ENCODE peak calls at places on chromosomes 5 and 9, in six cellular contexts. E, R, Y, B, G and M are unnamed samples.
A peak's percentile ranks its signal among the peaks of the same experiment; 100 is the strongest.

GRCh38 chr5:135535420-135535819 is 344 bp downstream of the NEUROG1 start:
- DNase-seq in Y (peak; percentile 3), E (no peak), R (no peak), G (no peak), B (no peak), M (no peak)

GRCh38 chr5:31453522-31453921 is 78.4 kb downstream of the DROSHA start:
- DNase-seq in B (no peak), G (no peak), R (no peak), E (peak; percentile 3), Y (no peak), M (no peak)

GRCh38 chr5:73693573-73694061 is 67.6 kb downstream of the ARHGEF28 start:
- DNase-seq in B (no peak), E (peak; percentile 8), Y (peak; percentile 74), R (peak; percentile 49), G (peak; percentile 57), M (no peak)

GRCh38 chr5:52709171-52709925 is 78.4 kb upstream of the ITGA1 start:
- DNase-seq in G (peak; percentile 65), Y (peak; percentile 90), E (no peak), B (no peak), R (peak; percentile 42), M (no peak)

GRCh38 chr5:95725937-95726810 is 5.0 kb upstream of the RHOBTB3 start:
- DNase-seq in Y (peak; percentile 74), B (no peak), E (no peak), R (peak; percentile 74), G (no peak), M (no peak)

GRCh38 chr9:117887383-117887782 is 183.2 kb downstream of the TLR4 start:
- DNase-seq in Y (peak; percentile 0), G (no peak), B (no peak), E (no peak), R (no peak), M (no peak)

GRCh38 chr5:35877655-35878054 is 21.0 kb downstream of the IL7R start:
- DNase-seq in Y (peak; percentile 31), E (no peak), B (no peak), R (no peak), G (no peak), M (no peak)

GRCh38 chr5:73625905-73626811 is at the start of gene ARHGEF28:
- DNase-seq in Y (peak; percentile 47), R (peak; percentile 28), G (peak; percentile 38), E (peak; percentile 82), B (peak; percentile 82), M (no peak)

GRCh38 chr9:123893831-123894460 is 36.0 kb downstream of the DENND1A start:
- DNase-seq in R (peak; percentile 67), Y (peak; percentile 42), G (peak; percentile 79), E (no peak), B (no peak), M (no peak)

GRCh38 chr5:10351199-10351881 is 2.2 kb upstream of the MARCHF6 start:
- DNase-seq in E (no peak), Y (peak; percentile 97), R (peak; percentile 91), G (peak; percentile 72), B (no peak), M (no peak)

GRCh38 chr9:76873056-76873792 is 32.7 kb downstream of the PRUNE2 start:
- DNase-seq in Y (peak; percentile 26), B (no peak), E (peak; percentile 91), G (peak; percentile 75), R (no peak), M (no peak)

GRCh38 chr9:25716220-25716872 is 38.1 kb upstream of the TUSC1 start:
- DNase-seq in G (peak; percentile 60), E (peak; percentile 67), B (no peak), Y (peak; percentile 57), R (peak; percentile 74), M (no peak)

GRCh38 chr5:82353522-82353921 is 75.4 kb upstream of the RPS23 start:
- DNase-seq in G (no peak), Y (no peak), B (no peak), R (no peak), E (no peak), M (no peak)

GRCh38 chr9:80906728-80907127 is 782.6 kb downstream of the TLE1 start:
- DNase-seq in R (no peak), B (no peak), E (no peak), G (no peak), Y (no peak), M (no peak)

GRCh38 chr9:5671711-5672353 is 42.9 kb downstream of the RIC1 start:
- DNase-seq in R (no peak), B (no peak), Y (no peak), G (no peak), E (peak; percentile 7), M (no peak)

GRCh38 chr5:96091874-96092273 is 130.2 kb upstream of the ELL2 start:
- DNase-seq in E (no peak), Y (no peak), R (no peak), B (no peak), G (no peak), M (no peak)

GRCh38 chr5:132098621-132099020 is 25.0 kb downstream of the CSF2 start:
- DNase-seq in Y (no peak), B (no peak), G (no peak), E (no peak), R (peak; percentile 41), M (no peak)

GRCh38 chr5:112643339-112643971 is 94.2 kb upstream of the APC start:
- DNase-seq in G (no peak), R (no peak), B (no peak), E (no peak), Y (no peak), M (no peak)

GRCh38 chr5:142494119-142494518 is 169.3 kb upstream of the SPRY4 start:
- DNase-seq in B (no peak), Y (no peak), R (no peak), G (no peak), E (no peak), M (no peak)

GRCh38 chr5:120122711-120123110 is 341.4 kb upstream of the PRR16 start:
- DNase-seq in E (no peak), Y (peak; percentile 58), R (no peak), B (no peak), G (peak; percentile 5), M (no peak)

GRCh38 chr5:32029291-32029690 is 144.8 kb downstream of the GOLPH3 start:
- DNase-seq in G (peak; percentile 83), R (peak; percentile 18), E (no peak), B (no peak), Y (no peak), M (no peak)

GRCh38 chr5:134136771-134137170 is 22.3 kb downstream of the TCF7 start:
- DNase-seq in R (no peak), Y (no peak), G (no peak), B (peak; percentile 20), E (no peak), M (no peak)

GRCh38 chr5:137300411-137301240 is 198.5 kb downstream of the SPOCK1 start:
- DNase-seq in B (no peak), R (peak; percentile 65), G (peak; percentile 85), E (no peak), Y (peak; percentile 53), M (no peak)

GRCh38 chr5:97365173-97365845 is 182.3 kb upstream of the RIOK2 start:
- DNase-seq in Y (no peak), G (no peak), B (no peak), R (no peak), E (peak; percentile 7), M (no peak)

GRCh38 chr5:39274388-39275085 is 55.2 kb upstream of the FYB1 start:
- DNase-seq in Y (peak; percentile 12), G (no peak), R (no peak), B (no peak), E (no peak), M (peak; percentile 63)

GRCh38 chr5:37575541-37576489 is 196.7 kb downstream of the WDR70 start:
- DNase-seq in B (no peak), Y (peak; percentile 44), R (no peak), E (peak; percentile 10), G (no peak), M (no peak)

GRCh38 chr9:77514886-77515711 is 133.0 kb downstream of the GNA14 start:
- DNase-seq in Y (peak; percentile 90), G (peak; percentile 78), B (no peak), E (no peak), R (no peak), M (no peak)

GRCh38 chr9:97773723-97774122 is 76.6 kb upstream of the XPA start:
- DNase-seq in R (peak; percentile 37), G (peak; percentile 33), E (no peak), Y (peak; percentile 10), B (no peak), M (no peak)

GRCh38 chr5:59257488-59258400 is 635.8 kb downstream of the PDE4D start:
- DNase-seq in Y (no peak), G (no peak), B (no peak), R (no peak), E (no peak), M (no peak)

GRCh38 chr9:105062222-105062850 is 134.4 kb upstream of the ABCA1 start:
- DNase-seq in B (no peak), G (no peak), Y (no peak), E (no peak), R (no peak), M (no peak)

GRCh38 chr5:81427566-81427965 is 33.6 kb upstream of the ACOT12 start:
- DNase-seq in Y (no peak), R (no peak), E (no peak), G (no peak), B (no peak), M (no peak)

GRCh38 chr9:133677126-133678010 is 41.2 kb downstream of the DBH start:
- DNase-seq in G (no peak), Y (no peak), E (no peak), B (peak; percentile 20), R (no peak), M (peak; percentile 83)

GRCh38 chr9:127904888-127905728 is 5.7 kb upstream of the ST6GALNAC6 start:
- DNase-seq in G (no peak), R (no peak), E (no peak), B (no peak), Y (no peak), M (peak; percentile 57)
- H3K4me3 ChIP-seq in G (no peak overlapping the region), R (no peak overlapping the region), E (no peak overlapping the region), B (peak overlapping the region; percentile 27), Y (no peak overlapping the region), M (peak overlapping the region; percentile 89)

DNA sequence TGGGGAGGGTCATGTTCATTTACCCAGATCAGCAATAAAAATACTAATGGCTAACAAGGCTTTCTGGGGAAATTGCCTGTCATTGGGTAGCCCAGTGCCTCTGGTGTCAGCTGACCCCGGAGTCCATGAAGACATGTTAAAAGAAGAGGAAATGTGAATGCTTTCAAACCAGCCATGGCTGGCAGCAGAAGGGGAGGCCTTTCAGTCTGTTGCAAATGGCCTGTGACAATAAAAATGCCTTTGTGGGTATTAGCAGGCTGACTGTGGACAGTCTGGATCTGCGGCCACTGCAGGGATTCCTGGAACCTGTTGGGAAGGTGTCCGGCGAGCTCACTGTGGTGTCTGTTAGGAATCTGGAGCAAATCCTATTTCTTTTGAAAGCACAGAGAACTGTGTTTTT is 7.5 kb downstream of the ABL1 start:
- DNase-seq in R (no peak), G (no peak), B (no peak), E (peak; percentile 47), Y (no peak), M (no peak)
- H3K4me3 ChIP-seq in R (no peak overlapping the region), G (no peak overlapping the region), B (no peak overlapping the region), E (no peak overlapping the region), Y (no peak overlapping the region), M (no peak overlapping the region)

GRCh38 chr9:13279284-13280162 is at the start of gene MPDZ:
- DNase-seq in G (peak; percentile 63), E (peak; percentile 89), B (peak; percentile 62), R (peak; percentile 66), Y (peak; percentile 80), M (no peak)
- H3K4me3 ChIP-seq in G (peak within 1 kb of the TSS; percentile 75), E (peak within 1 kb of the TSS; percentile 76), B (peak within 1 kb of the TSS; percentile 70), R (peak within 1 kb of the TSS; percentile 66), Y (peak within 1 kb of the TSS; percentile 76), M (no peak within 1 kb of the TSS)

DNA sequence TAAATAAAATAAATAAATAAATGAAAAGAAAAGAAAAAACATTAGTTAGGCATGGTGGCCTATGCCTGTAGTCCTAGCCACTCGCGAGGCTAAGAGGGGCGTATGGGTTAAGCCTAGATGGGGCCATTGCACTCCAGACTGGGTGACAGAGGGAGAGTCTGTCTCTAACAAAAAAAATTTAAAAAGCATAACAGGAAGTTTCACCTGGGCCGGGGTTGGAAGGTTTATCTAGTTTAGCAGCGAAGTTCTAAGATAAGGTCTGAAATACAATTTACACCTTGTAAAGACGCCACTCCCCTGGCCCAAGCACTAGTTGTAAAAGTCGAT is 18.0 kb downstream of the ZMAT2 start:
- DNase-seq in B (no peak), Y (no peak), E (no peak), R (no peak), G (no peak), M (no peak)
- H3K4me3 ChIP-seq in B (no peak overlapping the region), Y (no peak overlapping the region), E (no peak overlapping the region), R (no peak overlapping the region), G (peak overlapping the region; percentile 30), M (no peak overlapping the region)